ENCODE peak calls at places on chromosome 9, in four cellular contexts. One of them, this sample, is unnamed. For H3K79me2 and H4K20me1, the result is how much of the 10 kb centered on the place peaks cover.

GRCh38 chr9:131732636-131733340 is 7.1 kb downstream of the RAPGEF1 start:
- DNase-seq in GM23248: no peak
- DNase-seq in mammary epithelial cell: no peak
- DNase-seq in fibroblast of lung: no peak
- DNase-seq in this sample: no peak

GRCh38 chr9:81268048-81268447 is 421.3 kb downstream of the TLE1 start:
- DNase-seq in mammary epithelial cell: no peak
- DNase-seq in GM23248: no peak
- DNase-seq in fibroblast of lung: peak
- DNase-seq in this sample: no peak

GRCh38 chr9:109961579-109961978 is 181.6 kb downstream of the PALM2AKAP2 start:
- DNase-seq in mammary epithelial cell: no peak
- DNase-seq in fibroblast of lung: no peak
- DNase-seq in GM23248: no peak
- DNase-seq in this sample: no peak

GRCh38 chr9:35905912-35906679 is at the start of gene HRCT1:
- DNase-seq in GM23248: peak
- DNase-seq in mammary epithelial cell: peak
- DNase-seq in fibroblast of lung: peak
- DNase-seq in this sample: peak

GRCh38 chr9:98479449-98479848 is 224.0 kb upstream of the TBC1D2 start:
- DNase-seq in mammary epithelial cell: no peak
- DNase-seq in GM23248: no peak
- DNase-seq in fibroblast of lung: no peak
- DNase-seq in this sample: no peak

GRCh38 chr9:107019216-107019615 is 156.2 kb downstream of the ZNF462 start:
- DNase-seq in mammary epithelial cell: peak
- DNase-seq in fibroblast of lung: peak
- DNase-seq in GM23248: peak
- DNase-seq in this sample: no peak

GRCh38 chr9:74742792-74743389 is 144.8 kb downstream of the TRPM6 start:
- DNase-seq in mammary epithelial cell: peak
- DNase-seq in fibroblast of lung: peak
- DNase-seq in GM23248: peak
- DNase-seq in this sample: no peak

GRCh38 chr9:111301195-111301594 is 28.8 kb downstream of the OR2K2 start:
- DNase-seq in GM23248: peak
- DNase-seq in mammary epithelial cell: peak
- DNase-seq in fibroblast of lung: peak
- DNase-seq in this sample: no peak

GRCh38 chr9:131393622-131394463 is at the start of gene PRRC2B:
- DNase-seq in fibroblast of lung: peak
- DNase-seq in mammary epithelial cell: peak
- DNase-seq in GM23248: peak
- DNase-seq in this sample: peak

GRCh38 chr9:124369236-124369797 is 45.9 kb downstream of the PSMB7 start:
- DNase-seq in GM23248: no peak
- DNase-seq in mammary epithelial cell: no peak
- DNase-seq in fibroblast of lung: no peak
- DNase-seq in this sample: no peak

GRCh38 chr9:124371183-124371582 is 44.1 kb downstream of the PSMB7 start:
- DNase-seq in GM23248: peak
- DNase-seq in mammary epithelial cell: peak
- DNase-seq in fibroblast of lung: peak
- DNase-seq in this sample: no peak

GRCh38 chr9:124366476-124367220 is 48.6 kb downstream of the PSMB7 start:
- DNase-seq in mammary epithelial cell: peak
- DNase-seq in GM23248: peak
- DNase-seq in fibroblast of lung: no peak
- DNase-seq in this sample: peak

GRCh38 chr9:124372038-124372437 is 43.2 kb downstream of the PSMB7 start:
- DNase-seq in mammary epithelial cell: no peak
- DNase-seq in GM23248: no peak
- DNase-seq in fibroblast of lung: peak
- DNase-seq in this sample: no peak

GRCh38 chr9:124368692-124369091 is 46.5 kb downstream of the PSMB7 start:
- DNase-seq in mammary epithelial cell: no peak
- DNase-seq in GM23248: no peak
- DNase-seq in fibroblast of lung: no peak
- DNase-seq in this sample: no peak
- H3K79me2 ChIP-seq in mammary epithelial cell: half or more
- H3K79me2 ChIP-seq in GM23248: half or more
- H3K79me2 ChIP-seq in fibroblast of lung: half or more
- H3K79me2 ChIP-seq in this sample: half or more

DNA sequence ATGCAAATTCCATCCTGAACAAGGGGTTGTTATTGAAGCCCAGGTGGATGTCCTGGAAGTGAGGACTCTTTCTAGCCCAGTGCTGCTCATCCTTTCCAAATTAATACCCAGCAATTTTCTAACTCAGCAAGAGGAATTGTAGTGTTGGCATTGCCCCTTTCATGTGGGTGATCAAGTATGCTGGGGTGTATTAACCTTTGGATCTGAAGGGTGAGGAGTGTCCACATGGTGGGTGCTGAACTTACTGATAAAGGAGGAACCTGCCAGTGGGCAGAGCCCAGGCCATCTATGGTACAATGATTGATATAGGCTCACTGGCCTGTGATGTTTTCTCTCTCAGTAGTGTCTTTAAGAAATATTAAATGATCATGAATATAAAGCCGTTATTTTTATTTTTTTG is 210.1 kb downstream of the NTRK2 start:
- DNase-seq in fibroblast of lung: no peak
- DNase-seq in mammary epithelial cell: no peak
- DNase-seq in GM23248: no peak
- DNase-seq in this sample: no peak
- H4K20me1 ChIP-seq in fibroblast of lung: under half
- H4K20me1 ChIP-seq in mammary epithelial cell: under half
- H4K20me1 ChIP-seq in GM23248: under half
- H4K20me1 ChIP-seq in this sample: under half

GRCh38 chr9:33750839-33751339 is 44.5 kb upstream of the PRSS3 start:
- DNase-seq in fibroblast of lung: no peak
- DNase-seq in mammary epithelial cell: no peak
- DNase-seq in GM23248: peak
- DNase-seq in this sample: no peak
- H3K79me2 ChIP-seq in fibroblast of lung: under half
- H3K79me2 ChIP-seq in mammary epithelial cell: under half
- H3K79me2 ChIP-seq in GM23248: half or more
- H3K79me2 ChIP-seq in this sample: under half

GRCh38 chr9:121754655-121755436 is 103.4 kb downstream of the DAB2IP start:
- DNase-seq in mammary epithelial cell: peak
- DNase-seq in GM23248: no peak
- DNase-seq in fibroblast of lung: no peak
- DNase-seq in this sample: no peak
- H4K20me1 ChIP-seq in mammary epithelial cell: under half
- H4K20me1 ChIP-seq in GM23248: under half
- H4K20me1 ChIP-seq in fibroblast of lung: under half
- H4K20me1 ChIP-seq in this sample: under half

DNA sequence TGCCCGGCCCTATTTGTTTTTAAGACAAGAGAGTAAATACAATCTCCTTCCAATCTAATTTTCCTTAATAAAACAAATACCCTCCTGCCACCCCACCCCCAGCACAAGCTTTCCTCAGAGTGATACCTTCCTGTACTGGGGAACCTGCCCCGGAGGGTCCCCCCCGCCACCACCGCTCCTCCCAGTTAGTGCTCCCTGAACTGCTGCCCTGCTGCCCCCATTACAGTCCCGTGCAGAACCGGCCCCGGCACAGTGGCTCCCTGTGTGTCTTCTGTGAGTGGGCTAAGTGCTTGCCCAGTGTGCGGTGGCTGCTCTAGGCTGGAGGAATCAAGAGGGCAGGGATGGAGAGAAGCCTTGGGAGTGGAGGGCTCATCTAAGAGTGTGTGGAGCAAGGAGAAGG is 128.7 kb downstream of the DAB2IP start:
- DNase-seq in mammary epithelial cell: no peak
- DNase-seq in fibroblast of lung: no peak
- DNase-seq in GM23248: no peak
- DNase-seq in this sample: no peak
- H3K79me2 ChIP-seq in mammary epithelial cell: under half
- H3K79me2 ChIP-seq in fibroblast of lung: under half
- H3K79me2 ChIP-seq in GM23248: under half
- H3K79me2 ChIP-seq in this sample: under half

GRCh38 chr9:124873664-124874063 is 11.7 kb downstream of the ARPC5L start:
- DNase-seq in mammary epithelial cell: no peak
- DNase-seq in GM23248: no peak
- DNase-seq in fibroblast of lung: no peak
- DNase-seq in this sample: no peak
- H4K20me1 ChIP-seq in mammary epithelial cell: under half
- H4K20me1 ChIP-seq in GM23248: under half
- H4K20me1 ChIP-seq in fibroblast of lung: under half
- H4K20me1 ChIP-seq in this sample: under half

DNA sequence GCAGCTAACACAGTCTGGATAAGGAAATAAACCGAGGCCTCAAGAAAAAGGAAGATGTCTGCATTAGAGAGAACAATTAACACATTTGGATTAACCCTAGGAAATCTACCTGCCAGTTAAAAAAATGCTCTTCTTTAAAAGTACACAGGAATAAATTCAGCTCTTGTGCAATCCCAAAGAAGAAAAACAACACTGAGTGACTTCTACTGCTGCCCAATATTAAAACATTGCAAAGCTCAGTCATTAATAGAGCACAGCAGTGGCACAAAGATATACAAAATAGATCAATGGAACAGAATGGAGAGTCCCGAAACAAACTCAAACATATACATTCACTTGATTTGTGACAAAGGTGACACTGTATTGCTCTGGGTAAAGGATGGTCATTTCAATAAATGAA is 119.7 kb downstream of the GNAQ start:
- DNase-seq in mammary epithelial cell: no peak
- DNase-seq in GM23248: no peak
- DNase-seq in fibroblast of lung: no peak
- DNase-seq in this sample: no peak
- H3K79me2 ChIP-seq in mammary epithelial cell: half or more
- H3K79me2 ChIP-seq in GM23248: half or more
- H3K79me2 ChIP-seq in fibroblast of lung: under half
- H3K79me2 ChIP-seq in this sample: under half